ENCODE peak calls at places on chromosomes 11 and 22, in five cellular contexts. X is body of pancreas, O is sigmoid colon, B is heart left ventricle, S is Peyer's patch. F is an unnamed sample.

GRCh38 chr11:69293819-69294505 is at the start of gene MYEOV:
- DNase-seq in X (no peak), O (no peak), B (no peak), S (peak), F (peak)

GRCh38 chr11:83602116-83602515 is 315.9 kb upstream of the CCDC90B start:
- DNase-seq in B (no peak), S (no peak), X (no peak), O (no peak), F (no peak)

GRCh38 chr11:71097506-71098240 is 154.7 kb downstream of the SHANK2 start:
- DNase-seq in B (no peak), O (no peak), S (no peak), X (no peak), F (no peak)

GRCh38 chr22:27203276-27203660 is 545.9 kb downstream of the MIAT start:
- DNase-seq in B (no peak), O (no peak), S (no peak), X (no peak), F (no peak)

GRCh38 chr11:61890536-61891330 is 612 bp downstream of the FADS3 start:
- DNase-seq in S (peak), B (peak), O (peak), X (peak), F (peak)

GRCh38 chr22:38802671-38803121 is 8.8 kb upstream of the DNAL4 start:
- DNase-seq in X (peak), O (peak), B (peak), S (no peak), F (peak)

GRCh38 chr11:70194792-70195791 is 8.0 kb upstream of the FADD start:
- DNase-seq in B (no peak), X (no peak), S (no peak), O (no peak), F (no peak)

GRCh38 chr11:79482800-79483199 is 42.0 kb upstream of the TENM4 start:
- DNase-seq in X (no peak), O (no peak), S (no peak), B (no peak), F (no peak)

GRCh38 chr11:116833816-116834534 is 3.4 kb downstream of the APOA1 start:
- DNase-seq in X (peak), S (peak), O (no peak), B (no peak), F (peak)

GRCh38 chr11:73623651-73624050 is 22.7 kb upstream of the PLEKHB1 start:
- DNase-seq in B (no peak), O (no peak), S (no peak), X (no peak), F (no peak)

GRCh38 chr11:20172721-20173447 is 12.6 kb upstream of the DBX1 start:
- DNase-seq in S (no peak), B (no peak), O (no peak), X (no peak), F (no peak)

GRCh38 chr11:60950933-60951610 is 904 bp downstream of the SLC15A3 start:
- DNase-seq in X (no peak), O (no peak), B (no peak), S (no peak), F (peak)

GRCh38 chr11:35494966-35495365 is 30.4 kb downstream of the PAMR1 start:
- DNase-seq in B (no peak), S (no peak), O (no peak), X (no peak), F (no peak)

GRCh38 chr22:49244466-49245420 is 582.9 kb downstream of the BRD1 start:
- DNase-seq in S (peak), X (no peak), B (no peak), O (no peak), F (no peak)

GRCh38 chr22:21652547-21653545 is 10.7 kb downstream of the SDF2L1 start:
- DNase-seq in S (no peak), B (no peak), O (no peak), X (no peak), F (no peak)

GRCh38 chr11:72012091-72012630 is 13.5 kb downstream of the IL18BP start:
- DNase-seq in B (no peak), O (no peak), X (no peak), S (no peak), F (no peak)

GRCh38 chr11:69141742-69142141 is 14.0 kb upstream of the SMIM38 start:
- DNase-seq in O (no peak), X (no peak), S (no peak), B (no peak), F (no peak)

GRCh38 chr11:121109916-121110656 is 9.0 kb downstream of the TECTA start:
- DNase-seq in X (no peak), O (no peak), S (no peak), B (no peak), F (no peak)

GRCh38 chr22:49104434-49104833 is 723.2 kb downstream of the BRD1 start:
- DNase-seq in O (no peak), B (no peak), X (no peak), S (no peak), F (no peak)

GRCh38 chr22:25651332-25651731 is 86.9 kb downstream of the GRK3 start:
- DNase-seq in S (no peak), X (no peak), O (no peak), B (no peak), F (no peak)

GRCh38 chr11:79371152-79371551 is 69.7 kb downstream of the TENM4 start:
- DNase-seq in X (no peak), O (no peak), B (no peak), S (no peak), F (no peak)

GRCh38 chr11:111586305-111586915 is 15.8 kb upstream of the SIK2 start:
- DNase-seq in S (no peak), X (peak), B (no peak), O (no peak), F (no peak)

GRCh38 chr11:102925988-102926387 is 29.5 kb downstream of the MMP13 start:
- DNase-seq in B (no peak), O (no peak), X (no peak), S (no peak), F (no peak)

GRCh38 chr22:30159561-30160353 is 79.5 kb downstream of the HORMAD2 start:
- DNase-seq in O (no peak), B (no peak), S (no peak), X (peak), F (peak)

GRCh38 chr11:8056810-8057463 is 24.1 kb upstream of the TUB start:
- DNase-seq in B (no peak), X (peak), O (peak), S (no peak), F (no peak)

GRCh38 chr11:123180166-123180565 is 14.9 kb downstream of the CLMP start:
- DNase-seq in B (no peak), X (no peak), S (no peak), O (no peak), F (no peak)

GRCh38 chr22:49447837-49448236 is 379.8 kb downstream of the BRD1 start:
- DNase-seq in B (no peak), S (no peak), X (no peak), O (no peak), F (no peak)

GRCh38 chr11:128908391-128909246 is 17.5 kb downstream of the KCNJ5 start:
- DNase-seq in O (peak), X (peak), B (peak), S (no peak), F (no peak)

GRCh38 chr11:10565493-10565892 is 3.0 kb downstream of the LYVE1 start:
- DNase-seq in O (no peak), B (no peak), X (no peak), S (no peak), F (no peak)

GRCh38 chr11:59756845-59757244 is 1.7 kb downstream of the STX3 start:
- DNase-seq in S (peak), O (peak), X (peak), B (no peak), F (peak)

DNA sequence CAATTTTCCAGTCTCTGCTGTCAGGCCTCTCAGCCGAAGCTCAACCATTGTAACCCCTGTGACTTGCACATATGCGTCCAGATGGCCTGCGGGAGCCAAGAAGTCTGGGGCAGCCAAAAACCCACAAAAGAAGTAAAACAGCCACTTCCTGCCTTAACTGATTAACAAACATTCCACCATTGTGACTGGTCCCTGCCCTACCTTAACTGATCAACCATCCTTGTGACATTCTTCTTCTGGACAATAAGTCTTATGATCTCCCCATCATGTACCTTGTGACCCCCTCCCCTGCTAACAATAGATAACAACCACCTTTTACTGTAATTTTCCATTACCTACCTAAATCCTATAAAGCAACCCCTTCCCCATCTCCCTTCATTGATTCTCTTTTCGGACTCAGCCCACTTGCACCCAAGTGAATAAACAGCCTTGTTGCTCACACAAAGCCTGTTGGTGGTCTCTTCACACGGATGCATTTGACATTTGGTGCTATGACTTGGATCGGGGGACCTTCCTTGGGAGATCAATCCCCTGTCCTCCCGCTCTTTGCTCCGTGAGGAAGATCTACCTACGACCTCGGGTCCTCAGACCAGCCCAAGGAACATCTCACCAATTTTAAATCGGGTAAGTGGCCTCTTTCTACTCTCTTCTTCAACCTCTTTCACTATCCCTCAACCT is 1.3 kb upstream of the NDUFC2 start:
- DNase-seq in B (no peak), O (no peak), X (no peak), S (no peak), F (no peak)
- TF ChIP-seq POLR2A in B (no peak), O (no peak), X (no peak), S (no peak), F (no peak)

GRCh38 chr11:126063510-126063858 is 818 bp upstream of the CDON start:
- DNase-seq in X (no peak), B (no peak), O (no peak), S (no peak), F (no peak)

GRCh38 chr11:126061707-126062678 is 673 bp downstream of the CDON start:
- DNase-seq in X (peak), B (peak), S (no peak), O (peak), F (peak)

GRCh38 chr11:126059238-126059761 is 3.4 kb downstream of the CDON start:
- DNase-seq in S (no peak), O (no peak), X (no peak), B (no peak), F (no peak)

GRCh38 chr11:126060651-126061220 is 1.9 kb downstream of the CDON start:
- DNase-seq in S (no peak), B (no peak), O (no peak), X (no peak), F (no peak)

DNA sequence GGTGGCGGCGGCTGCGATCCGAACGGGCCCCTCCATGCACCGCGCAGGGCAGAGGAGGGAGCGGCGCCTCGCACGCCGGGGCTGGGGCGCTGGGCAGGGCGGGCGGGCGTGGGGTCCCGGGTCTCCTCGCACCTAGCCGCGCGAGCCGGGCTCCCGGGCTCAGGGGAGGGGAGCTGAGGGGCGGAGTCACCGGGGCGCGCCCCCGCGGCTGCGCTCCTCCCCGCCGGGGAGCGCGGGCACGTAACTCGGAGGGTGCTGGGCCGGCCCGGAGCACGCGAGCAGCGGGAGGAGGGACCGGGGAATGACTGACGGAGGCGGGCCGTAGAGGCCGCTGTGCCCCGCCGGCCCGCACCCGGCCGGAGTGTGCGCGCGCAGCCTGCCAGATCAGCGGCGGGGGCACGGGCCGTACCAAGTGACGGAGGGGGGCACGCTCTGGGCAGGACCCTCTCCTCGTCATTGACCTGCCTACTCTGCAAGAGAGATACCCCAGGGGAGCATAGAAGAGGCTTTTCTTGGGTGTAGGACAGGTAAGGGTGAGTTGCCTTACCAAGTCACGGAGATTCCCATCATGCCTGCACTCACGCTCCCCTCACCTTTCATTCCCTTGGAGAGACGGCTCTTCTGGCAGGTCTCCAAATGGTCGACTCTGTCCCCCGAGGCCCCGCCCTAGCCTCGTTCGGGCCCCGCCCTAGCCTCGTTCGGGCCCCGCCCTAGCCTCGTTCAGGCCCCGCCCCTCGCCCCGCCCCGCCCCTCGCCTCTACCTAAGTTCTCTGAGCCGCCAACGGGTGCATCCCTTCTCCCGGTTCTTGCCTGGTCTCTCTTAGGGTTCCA is at the start of gene CDON:
- DNase-seq in X (peak), S (peak), B (peak), O (peak), F (peak)
- TF ChIP-seq POLR2A in X (peak), S (no peak), B (no peak), O (no peak), F (no peak)

GRCh38 chr11:2884424-2884815 is 1.2 kb downstream of the CDKN1C start:
- DNase-seq in B (peak), S (no peak), X (peak), O (peak), F (peak)
- TF ChIP-seq POLR2A in B (no peak), S (no peak), X (no peak), O (no peak), F (no peak)

DNA sequence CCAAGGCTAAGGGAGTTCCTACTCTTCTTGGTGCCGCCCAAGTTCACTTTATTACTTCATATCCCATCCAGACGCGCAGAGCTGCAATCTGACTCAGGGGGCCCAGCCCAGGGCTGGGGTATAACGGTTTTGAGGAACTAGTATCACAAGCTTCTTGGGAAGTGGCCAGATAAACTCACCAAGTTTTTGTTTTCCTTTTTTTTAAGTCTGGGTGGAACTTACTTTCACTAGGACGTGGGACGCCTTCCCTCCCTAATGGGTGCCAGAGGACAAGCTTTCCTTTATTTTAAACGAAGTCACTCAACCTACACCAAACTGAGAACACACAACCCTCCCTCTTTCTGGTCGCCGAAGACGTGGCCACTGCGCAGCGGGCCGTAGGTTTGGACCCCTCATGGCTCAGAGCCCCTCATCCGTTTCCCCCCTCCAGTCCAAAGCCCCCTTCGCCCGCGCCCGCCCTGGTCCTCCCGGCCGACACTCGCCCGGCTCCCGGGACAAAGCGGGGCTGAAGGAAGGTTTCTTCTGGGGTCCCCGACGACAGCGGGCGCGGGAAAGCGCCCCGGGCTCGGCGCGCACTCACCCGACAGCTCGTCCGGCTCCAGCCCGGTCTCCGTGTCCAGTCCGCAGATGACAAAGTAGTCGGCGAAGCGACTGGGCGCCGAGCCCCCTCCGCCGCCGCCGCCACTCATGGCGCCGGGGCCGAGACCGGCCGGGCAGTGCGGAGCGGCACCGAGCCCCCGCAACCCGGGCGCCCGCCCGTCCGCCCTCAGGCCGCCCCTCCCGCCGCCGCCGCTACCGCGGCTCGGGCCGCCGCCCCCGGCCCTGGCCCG is 554 bp downstream of the DENND5A start:
- DNase-seq in X (peak), S (peak), O (peak), B (peak), F (peak)
- TF ChIP-seq POLR2A in X (peak), S (no peak), O (peak), B (no peak), F (no peak)

GRCh38 chr11:64916848-64917662 is at the start of gene ATG2A:
- DNase-seq in B (peak), X (peak), S (peak), O (peak), F (peak)
- TF ChIP-seq POLR2A in B (peak), X (peak), S (peak), O (peak), F (peak)